ENCODE peak calls at places on chromosome 20, in eight cellular contexts. One of them, this sample, is unnamed.

GRCh38 chr20:33832113-33832853 is 21.1 kb downstream of the CHMP4B start:
- DNase-seq in NCI-H524: no peak
- DNase-seq in NCI-H748 treated with DMSO at 0.1 percent for 48 hours: no peak
- DNase-seq in AG08395: no peak
- DNase-seq in OCI-LY7: no peak
- DNase-seq in EL: no peak
- DNase-seq in M059J: no peak
- DNase-seq in stimulated activated naive CD8-positive, alpha-beta T cell treated with anti-CD3 and anti-CD28 coated beads, Interleukin-15, Interleukin-2, amounts not matched to agents 100 U/mL and 50 U/mL, for 24 hours: no peak
- DNase-seq in this sample: no peak

GRCh38 chr20:6731951-6732580 is 35.4 kb upstream of the BMP2 start:
- DNase-seq in AG08395: no peak
- DNase-seq in stimulated activated naive CD8-positive, alpha-beta T cell treated with anti-CD3 and anti-CD28 coated beads, Interleukin-15, Interleukin-2, amounts not matched to agents 100 U/mL and 50 U/mL, for 24 hours: no peak
- DNase-seq in M059J: no peak
- DNase-seq in NCI-H524: no peak
- DNase-seq in OCI-LY7: no peak
- DNase-seq in NCI-H748 treated with DMSO at 0.1 percent for 48 hours: no peak
- DNase-seq in EL: no peak
- DNase-seq in this sample: no peak

GRCh38 chr20:1897965-1898464 is 2.8 kb downstream of the SIRPA start:
- DNase-seq in M059J: no peak
- DNase-seq in NCI-H524: no peak
- DNase-seq in NCI-H748 treated with DMSO at 0.1 percent for 48 hours: no peak
- DNase-seq in AG08395: no peak
- DNase-seq in EL: no peak
- DNase-seq in stimulated activated naive CD8-positive, alpha-beta T cell treated with anti-CD3 and anti-CD28 coated beads, Interleukin-15, Interleukin-2, amounts not matched to agents 100 U/mL and 50 U/mL, for 24 hours: peak; percentile 16
- DNase-seq in OCI-LY7: peak; percentile 73
- DNase-seq in this sample: peak; percentile 77

GRCh38 chr20:40156600-40157307 is 532.3 kb downstream of the MAFB start:
- DNase-seq in M059J: no peak
- DNase-seq in EL: no peak
- DNase-seq in AG08395: no peak
- DNase-seq in NCI-H524: no peak
- DNase-seq in OCI-LY7: no peak
- DNase-seq in stimulated activated naive CD8-positive, alpha-beta T cell treated with anti-CD3 and anti-CD28 coated beads, Interleukin-15, Interleukin-2, amounts not matched to agents 100 U/mL and 50 U/mL, for 24 hours: no peak
- DNase-seq in NCI-H748 treated with DMSO at 0.1 percent for 48 hours: no peak
- DNase-seq in this sample: no peak

GRCh38 chr20:5862703-5863039 is 87.7 kb downstream of the TRMT6 start:
- DNase-seq in M059J: peak; percentile 10
- DNase-seq in NCI-H524: no peak
- DNase-seq in OCI-LY7: no peak
- DNase-seq in AG08395: no peak
- DNase-seq in stimulated activated naive CD8-positive, alpha-beta T cell treated with anti-CD3 and anti-CD28 coated beads, Interleukin-15, Interleukin-2, amounts not matched to agents 100 U/mL and 50 U/mL, for 24 hours: no peak
- DNase-seq in NCI-H748 treated with DMSO at 0.1 percent for 48 hours: no peak
- DNase-seq in EL: no peak
- DNase-seq in this sample: no peak

GRCh38 chr20:57237006-57237953 is 29.2 kb downstream of the BMP7 start:
- DNase-seq in OCI-LY7: no peak
- DNase-seq in EL: no peak
- DNase-seq in AG08395: peak; percentile 47
- DNase-seq in NCI-H748 treated with DMSO at 0.1 percent for 48 hours: no peak
- DNase-seq in stimulated activated naive CD8-positive, alpha-beta T cell treated with anti-CD3 and anti-CD28 coated beads, Interleukin-15, Interleukin-2, amounts not matched to agents 100 U/mL and 50 U/mL, for 24 hours: no peak
- DNase-seq in NCI-H524: no peak
- DNase-seq in M059J: no peak
- DNase-seq in this sample: no peak

GRCh38 chr20:57429579-57430202 is 38.5 kb downstream of the RBM38 start:
- DNase-seq in EL: peak; percentile 32
- DNase-seq in M059J: peak; percentile 82
- DNase-seq in OCI-LY7: no peak
- DNase-seq in NCI-H524: no peak
- DNase-seq in AG08395: no peak
- DNase-seq in stimulated activated naive CD8-positive, alpha-beta T cell treated with anti-CD3 and anti-CD28 coated beads, Interleukin-15, Interleukin-2, amounts not matched to agents 100 U/mL and 50 U/mL, for 24 hours: no peak
- DNase-seq in NCI-H748 treated with DMSO at 0.1 percent for 48 hours: no peak
- DNase-seq in this sample: no peak

GRCh38 chr20:56513807-56514150 is 10.8 kb upstream of the FAM209A start:
- DNase-seq in NCI-H524: no peak
- DNase-seq in OCI-LY7: no peak
- DNase-seq in EL: no peak
- DNase-seq in AG08395: no peak
- DNase-seq in stimulated activated naive CD8-positive, alpha-beta T cell treated with anti-CD3 and anti-CD28 coated beads, Interleukin-15, Interleukin-2, amounts not matched to agents 100 U/mL and 50 U/mL, for 24 hours: no peak
- DNase-seq in NCI-H748 treated with DMSO at 0.1 percent for 48 hours: no peak
- DNase-seq in M059J: no peak
- DNase-seq in this sample: no peak

GRCh38 chr20:17897566-17898307 is 70.9 kb downstream of the SNX5 start:
- DNase-seq in NCI-H524: no peak
- DNase-seq in AG08395: no peak
- DNase-seq in stimulated activated naive CD8-positive, alpha-beta T cell treated with anti-CD3 and anti-CD28 coated beads, Interleukin-15, Interleukin-2, amounts not matched to agents 100 U/mL and 50 U/mL, for 24 hours: no peak
- DNase-seq in EL: peak; percentile 39
- DNase-seq in OCI-LY7: no peak
- DNase-seq in M059J: peak; percentile 53
- DNase-seq in NCI-H748 treated with DMSO at 0.1 percent for 48 hours: no peak
- DNase-seq in this sample: no peak

GRCh38 chr20:52103911-52104545 is 87.6 kb downstream of the ZFP64 start:
- DNase-seq in M059J: no peak
- DNase-seq in stimulated activated naive CD8-positive, alpha-beta T cell treated with anti-CD3 and anti-CD28 coated beads, Interleukin-15, Interleukin-2, amounts not matched to agents 100 U/mL and 50 U/mL, for 24 hours: peak; percentile 25
- DNase-seq in AG08395: no peak
- DNase-seq in OCI-LY7: no peak
- DNase-seq in NCI-H524: no peak
- DNase-seq in NCI-H748 treated with DMSO at 0.1 percent for 48 hours: no peak
- DNase-seq in EL: peak; percentile 39
- DNase-seq in this sample: no peak

GRCh38 chr20:18922898-18923297 is 109.3 kb downstream of the SCP2D1 start:
- DNase-seq in NCI-H524: no peak
- DNase-seq in OCI-LY7: no peak
- DNase-seq in NCI-H748 treated with DMSO at 0.1 percent for 48 hours: no peak
- DNase-seq in EL: no peak
- DNase-seq in AG08395: no peak
- DNase-seq in M059J: no peak
- DNase-seq in stimulated activated naive CD8-positive, alpha-beta T cell treated with anti-CD3 and anti-CD28 coated beads, Interleukin-15, Interleukin-2, amounts not matched to agents 100 U/mL and 50 U/mL, for 24 hours: no peak
- DNase-seq in this sample: no peak

GRCh38 chr20:8399963-8400362 is 267.9 kb downstream of the PLCB1 start:
- DNase-seq in OCI-LY7: peak; percentile 93
- DNase-seq in EL: no peak
- DNase-seq in stimulated activated naive CD8-positive, alpha-beta T cell treated with anti-CD3 and anti-CD28 coated beads, Interleukin-15, Interleukin-2, amounts not matched to agents 100 U/mL and 50 U/mL, for 24 hours: no peak
- DNase-seq in NCI-H524: no peak
- DNase-seq in AG08395: no peak
- DNase-seq in M059J: no peak
- DNase-seq in NCI-H748 treated with DMSO at 0.1 percent for 48 hours: no peak
- DNase-seq in this sample: peak; percentile 44

GRCh38 chr20:2032168-2032567 is 38.3 kb upstream of the PDYN start:
- DNase-seq in stimulated activated naive CD8-positive, alpha-beta T cell treated with anti-CD3 and anti-CD28 coated beads, Interleukin-15, Interleukin-2, amounts not matched to agents 100 U/mL and 50 U/mL, for 24 hours: no peak
- DNase-seq in NCI-H524: no peak
- DNase-seq in NCI-H748 treated with DMSO at 0.1 percent for 48 hours: peak; percentile 7
- DNase-seq in EL: peak; percentile 67
- DNase-seq in M059J: peak; percentile 18
- DNase-seq in AG08395: no peak
- DNase-seq in OCI-LY7: no peak
- DNase-seq in this sample: no peak

GRCh38 chr20:31560900-31561598 is 44.0 kb upstream of the ID1 start:
- DNase-seq in M059J: peak; percentile 100
- DNase-seq in stimulated activated naive CD8-positive, alpha-beta T cell treated with anti-CD3 and anti-CD28 coated beads, Interleukin-15, Interleukin-2, amounts not matched to agents 100 U/mL and 50 U/mL, for 24 hours: no peak
- DNase-seq in EL: peak; percentile 97
- DNase-seq in OCI-LY7: no peak
- DNase-seq in AG08395: peak; percentile 94
- DNase-seq in NCI-H748 treated with DMSO at 0.1 percent for 48 hours: no peak
- DNase-seq in NCI-H524: no peak
- DNase-seq in this sample: no peak

GRCh38 chr20:49508435-49509199 is 26.1 kb upstream of the KCNB1 start:
- DNase-seq in NCI-H524: peak; percentile 34
- DNase-seq in M059J: peak; percentile 58
- DNase-seq in EL: peak; percentile 50
- DNase-seq in OCI-LY7: peak; percentile 73
- DNase-seq in NCI-H748 treated with DMSO at 0.1 percent for 48 hours: peak; percentile 8
- DNase-seq in AG08395: peak; percentile 61
- DNase-seq in stimulated activated naive CD8-positive, alpha-beta T cell treated with anti-CD3 and anti-CD28 coated beads, Interleukin-15, Interleukin-2, amounts not matched to agents 100 U/mL and 50 U/mL, for 24 hours: no peak
- DNase-seq in this sample: peak; percentile 63

GRCh38 chr20:59010321-59010994 is 3.4 kb upstream of the CTSZ start:
- DNase-seq in EL: no peak
- DNase-seq in NCI-H524: no peak
- DNase-seq in stimulated activated naive CD8-positive, alpha-beta T cell treated with anti-CD3 and anti-CD28 coated beads, Interleukin-15, Interleukin-2, amounts not matched to agents 100 U/mL and 50 U/mL, for 24 hours: no peak
- DNase-seq in NCI-H748 treated with DMSO at 0.1 percent for 48 hours: no peak
- DNase-seq in OCI-LY7: peak; percentile 34
- DNase-seq in M059J: peak; percentile 97
- DNase-seq in AG08395: no peak
- DNase-seq in this sample: no peak